ENCODE peak calls at places on chromosomes 2 and 18, in nine cellular contexts. One of them, this sample, is unnamed.

GRCh38 chr2:239227661-239228371 is 173.0 kb downstream of the HDAC4 start:
- DNase-seq in right atrium auricular region: no peak
- DNase-seq in lower lobe of right lung: no peak
- DNase-seq in B cell: no peak
- DNase-seq in nephron progenitor cell: no peak
- DNase-seq in brain microvascular endothelial cell: no peak
- DNase-seq in HFFc6: no peak
- DNase-seq in GM23338: no peak
- DNase-seq in CD8-positive, alpha-beta T cell: no peak
- DNase-seq in this sample: no peak

GRCh38 chr2:6496376-6496775 is 369.3 kb downstream of the CMPK2 start:
- DNase-seq in brain microvascular endothelial cell: no peak
- DNase-seq in B cell: no peak
- DNase-seq in HFFc6: no peak
- DNase-seq in CD8-positive, alpha-beta T cell: no peak
- DNase-seq in nephron progenitor cell: no peak
- DNase-seq in right atrium auricular region: no peak
- DNase-seq in lower lobe of right lung: no peak
- DNase-seq in GM23338: no peak
- DNase-seq in this sample: no peak

GRCh38 chr2:24824966-24825882 is 32.0 kb downstream of the CENPO start:
- DNase-seq in HFFc6: no peak
- DNase-seq in right atrium auricular region: peak
- DNase-seq in lower lobe of right lung: no peak
- DNase-seq in nephron progenitor cell: no peak
- DNase-seq in GM23338: peak
- DNase-seq in CD8-positive, alpha-beta T cell: no peak
- DNase-seq in B cell: peak
- DNase-seq in brain microvascular endothelial cell: no peak
- DNase-seq in this sample: peak

GRCh38 chr2:124908411-124908810 is 883.3 kb downstream of the CNTNAP5 start:
- DNase-seq in CD8-positive, alpha-beta T cell: no peak
- DNase-seq in GM23338: no peak
- DNase-seq in right atrium auricular region: no peak
- DNase-seq in HFFc6: no peak
- DNase-seq in B cell: no peak
- DNase-seq in lower lobe of right lung: no peak
- DNase-seq in nephron progenitor cell: no peak
- DNase-seq in brain microvascular endothelial cell: no peak
- DNase-seq in this sample: no peak

GRCh38 chr2:144099746-144100438 is 420.0 kb downstream of the ZEB2 start:
- DNase-seq in B cell: no peak
- DNase-seq in GM23338: peak
- DNase-seq in CD8-positive, alpha-beta T cell: no peak
- DNase-seq in right atrium auricular region: no peak
- DNase-seq in HFFc6: peak
- DNase-seq in nephron progenitor cell: no peak
- DNase-seq in lower lobe of right lung: no peak
- DNase-seq in brain microvascular endothelial cell: peak
- DNase-seq in this sample: no peak

GRCh38 chr2:219571311-219572236 is at the start of gene OBSL1:
- DNase-seq in brain microvascular endothelial cell: peak
- DNase-seq in HFFc6: peak
- DNase-seq in right atrium auricular region: peak
- DNase-seq in nephron progenitor cell: peak
- DNase-seq in GM23338: peak
- DNase-seq in CD8-positive, alpha-beta T cell: no peak
- DNase-seq in B cell: peak
- DNase-seq in lower lobe of right lung: peak
- DNase-seq in this sample: no peak

GRCh38 chr2:111216811-111217652 is 96.3 kb downstream of the BCL2L11 start:
- DNase-seq in GM23338: no peak
- DNase-seq in B cell: no peak
- DNase-seq in nephron progenitor cell: no peak
- DNase-seq in CD8-positive, alpha-beta T cell: no peak
- DNase-seq in lower lobe of right lung: no peak
- DNase-seq in brain microvascular endothelial cell: no peak
- DNase-seq in HFFc6: no peak
- DNase-seq in right atrium auricular region: no peak
- DNase-seq in this sample: no peak

GRCh38 chr18:53799134-53799533 is 425.3 kb downstream of the MBD2 start:
- DNase-seq in lower lobe of right lung: no peak
- DNase-seq in CD8-positive, alpha-beta T cell: no peak
- DNase-seq in GM23338: no peak
- DNase-seq in B cell: no peak
- DNase-seq in right atrium auricular region: no peak
- DNase-seq in HFFc6: no peak
- DNase-seq in brain microvascular endothelial cell: peak
- DNase-seq in nephron progenitor cell: no peak
- DNase-seq in this sample: no peak

GRCh38 chr2:80303825-80304521 is 579 bp downstream of the LRRTM1 start:
- DNase-seq in lower lobe of right lung: no peak
- DNase-seq in brain microvascular endothelial cell: no peak
- DNase-seq in nephron progenitor cell: peak
- DNase-seq in right atrium auricular region: no peak
- DNase-seq in HFFc6: no peak
- DNase-seq in GM23338: peak
- DNase-seq in CD8-positive, alpha-beta T cell: no peak
- DNase-seq in B cell: no peak
- DNase-seq in this sample: no peak

GRCh38 chr2:222866358-222866960 is 5.6 kb downstream of the ACSL3 start:
- DNase-seq in nephron progenitor cell: no peak
- DNase-seq in lower lobe of right lung: no peak
- DNase-seq in HFFc6: no peak
- DNase-seq in CD8-positive, alpha-beta T cell: no peak
- DNase-seq in B cell: no peak
- DNase-seq in right atrium auricular region: no peak
- DNase-seq in GM23338: peak
- DNase-seq in brain microvascular endothelial cell: no peak
- DNase-seq in this sample: no peak

GRCh38 chr2:168884990-168885389 is 5.2 kb downstream of the SPC25 start:
- DNase-seq in B cell: no peak
- DNase-seq in brain microvascular endothelial cell: no peak
- DNase-seq in right atrium auricular region: no peak
- DNase-seq in CD8-positive, alpha-beta T cell: no peak
- DNase-seq in lower lobe of right lung: no peak
- DNase-seq in GM23338: no peak
- DNase-seq in HFFc6: peak
- DNase-seq in nephron progenitor cell: no peak
- DNase-seq in this sample: no peak

GRCh38 chr18:24785019-24785418 is 324.6 kb downstream of the HRH4 start:
- DNase-seq in B cell: no peak
- DNase-seq in nephron progenitor cell: no peak
- DNase-seq in right atrium auricular region: no peak
- DNase-seq in HFFc6: no peak
- DNase-seq in brain microvascular endothelial cell: no peak
- DNase-seq in CD8-positive, alpha-beta T cell: no peak
- DNase-seq in GM23338: no peak
- DNase-seq in lower lobe of right lung: no peak
- DNase-seq in this sample: no peak

GRCh38 chr2:30584116-30584515 is 137.1 kb downstream of the LCLAT1 start:
- DNase-seq in B cell: peak
- DNase-seq in brain microvascular endothelial cell: no peak
- DNase-seq in right atrium auricular region: no peak
- DNase-seq in GM23338: no peak
- DNase-seq in CD8-positive, alpha-beta T cell: no peak
- DNase-seq in lower lobe of right lung: no peak
- DNase-seq in nephron progenitor cell: no peak
- DNase-seq in HFFc6: no peak
- DNase-seq in this sample: no peak

GRCh38 chr2:159185401-159186130 is 100.9 kb downstream of the WDSUB1 start:
- DNase-seq in lower lobe of right lung: no peak
- DNase-seq in GM23338: peak
- DNase-seq in B cell: no peak
- DNase-seq in CD8-positive, alpha-beta T cell: no peak
- DNase-seq in HFFc6: peak
- DNase-seq in nephron progenitor cell: no peak
- DNase-seq in brain microvascular endothelial cell: peak
- DNase-seq in right atrium auricular region: no peak
- DNase-seq in this sample: no peak

DNA sequence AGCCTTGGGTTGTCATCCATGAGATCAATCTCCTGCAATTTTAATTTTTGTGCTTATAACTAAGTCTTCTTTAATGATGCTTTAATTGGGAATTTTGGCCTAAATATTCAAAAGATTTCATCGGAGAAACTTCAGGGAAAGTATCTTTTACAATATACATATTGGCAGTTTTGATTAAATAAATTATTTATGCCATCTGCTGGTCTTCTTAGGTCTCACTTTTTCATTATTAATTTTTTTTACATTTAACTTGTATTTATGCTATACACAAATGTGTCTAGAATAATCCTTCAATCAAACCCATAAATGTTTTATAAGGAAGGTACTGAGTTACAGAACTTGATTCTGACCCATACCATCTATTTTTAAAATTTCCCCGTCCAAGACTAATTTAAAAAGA is 95.1 kb upstream of the XPO1 start:
- DNase-seq in HFFc6: no peak
- DNase-seq in nephron progenitor cell: no peak
- DNase-seq in brain microvascular endothelial cell: no peak
- DNase-seq in GM23338: no peak
- DNase-seq in right atrium auricular region: no peak
- DNase-seq in CD8-positive, alpha-beta T cell: no peak
- DNase-seq in B cell: no peak
- DNase-seq in lower lobe of right lung: no peak
- DNase-seq in this sample: no peak
- TF ChIP-seq CTCF in HFFc6: peak
- TF ChIP-seq CTCF in nephron progenitor cell: no peak
- TF ChIP-seq CTCF in brain microvascular endothelial cell: no peak
- TF ChIP-seq CTCF in GM23338: no peak
- TF ChIP-seq CTCF in right atrium auricular region: no peak
- TF ChIP-seq CTCF in CD8-positive, alpha-beta T cell: no peak
- TF ChIP-seq CTCF in B cell: peak
- TF ChIP-seq CTCF in lower lobe of right lung: no peak
- TF ChIP-seq CTCF in this sample: no peak

DNA sequence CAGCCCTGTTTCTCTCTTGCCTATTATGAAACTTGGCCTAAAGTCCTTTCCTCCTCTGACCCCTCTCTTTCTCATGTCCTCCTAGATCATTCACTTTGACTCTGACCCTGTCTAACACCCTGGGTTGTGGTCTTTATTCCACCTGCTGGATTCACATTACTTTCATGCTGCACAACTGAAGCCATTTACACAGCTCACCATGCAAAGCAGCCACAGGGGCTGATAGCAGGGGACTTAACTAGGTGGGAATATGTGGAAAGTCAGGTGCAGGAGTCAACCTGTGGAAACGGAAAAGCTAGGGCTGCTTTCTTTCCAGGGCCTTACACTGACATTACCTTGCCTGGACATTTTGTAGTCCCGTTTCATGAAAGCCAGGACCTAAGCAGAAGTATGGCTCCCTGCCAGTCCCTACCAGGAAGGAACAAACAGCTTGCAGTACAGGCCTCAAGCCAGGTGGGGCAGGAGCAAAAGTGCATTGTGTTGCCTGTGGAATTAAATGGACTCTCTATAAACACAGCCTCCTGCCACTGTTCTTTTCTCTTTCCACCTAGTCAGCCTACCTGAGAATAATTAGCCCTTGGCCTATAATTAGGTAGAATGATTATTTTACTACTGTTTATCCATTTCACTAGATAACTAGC is 11.8 kb downstream of the MAPRE3 start:
- DNase-seq in HFFc6: no peak
- DNase-seq in CD8-positive, alpha-beta T cell: no peak
- DNase-seq in brain microvascular endothelial cell: peak
- DNase-seq in B cell: no peak
- DNase-seq in nephron progenitor cell: no peak
- DNase-seq in GM23338: peak
- DNase-seq in lower lobe of right lung: peak
- DNase-seq in right atrium auricular region: peak
- DNase-seq in this sample: no peak
- TF ChIP-seq CTCF in HFFc6: peak
- TF ChIP-seq CTCF in CD8-positive, alpha-beta T cell: peak
- TF ChIP-seq CTCF in brain microvascular endothelial cell: peak
- TF ChIP-seq CTCF in B cell: peak
- TF ChIP-seq CTCF in nephron progenitor cell: peak
- TF ChIP-seq CTCF in GM23338: peak
- TF ChIP-seq CTCF in lower lobe of right lung: peak
- TF ChIP-seq CTCF in right atrium auricular region: peak
- TF ChIP-seq CTCF in this sample: no peak

DNA sequence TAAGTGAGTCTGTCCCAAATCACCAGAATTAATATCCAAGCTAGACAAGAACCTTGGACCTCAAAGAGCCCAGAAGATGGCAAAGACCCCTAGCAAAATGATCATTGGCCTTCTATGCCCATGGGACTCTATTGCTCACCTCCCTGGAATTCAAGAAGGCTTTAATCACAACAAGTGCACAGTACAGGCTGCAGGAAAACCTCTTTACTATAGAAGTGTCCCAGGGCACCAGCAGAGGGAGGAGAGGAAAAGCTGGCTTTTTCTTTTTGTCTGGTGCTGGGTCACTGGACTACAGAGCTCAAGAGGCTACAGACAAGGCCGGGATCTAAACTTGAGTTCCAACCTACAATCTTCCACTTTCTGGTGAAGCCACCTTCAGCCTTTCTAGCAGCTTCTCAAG is 88.3 kb upstream of the PPP1CB start:
- DNase-seq in GM23338: no peak
- DNase-seq in HFFc6: peak
- DNase-seq in B cell: no peak
- DNase-seq in right atrium auricular region: no peak
- DNase-seq in nephron progenitor cell: no peak
- DNase-seq in brain microvascular endothelial cell: peak
- DNase-seq in lower lobe of right lung: no peak
- DNase-seq in CD8-positive, alpha-beta T cell: no peak
- DNase-seq in this sample: no peak
- TF ChIP-seq CTCF in GM23338: no peak
- TF ChIP-seq CTCF in HFFc6: peak
- TF ChIP-seq CTCF in B cell: no peak
- TF ChIP-seq CTCF in right atrium auricular region: no peak
- TF ChIP-seq CTCF in nephron progenitor cell: no peak
- TF ChIP-seq CTCF in brain microvascular endothelial cell: peak
- TF ChIP-seq CTCF in lower lobe of right lung: peak
- TF ChIP-seq CTCF in CD8-positive, alpha-beta T cell: no peak
- TF ChIP-seq CTCF in this sample: no peak

DNA sequence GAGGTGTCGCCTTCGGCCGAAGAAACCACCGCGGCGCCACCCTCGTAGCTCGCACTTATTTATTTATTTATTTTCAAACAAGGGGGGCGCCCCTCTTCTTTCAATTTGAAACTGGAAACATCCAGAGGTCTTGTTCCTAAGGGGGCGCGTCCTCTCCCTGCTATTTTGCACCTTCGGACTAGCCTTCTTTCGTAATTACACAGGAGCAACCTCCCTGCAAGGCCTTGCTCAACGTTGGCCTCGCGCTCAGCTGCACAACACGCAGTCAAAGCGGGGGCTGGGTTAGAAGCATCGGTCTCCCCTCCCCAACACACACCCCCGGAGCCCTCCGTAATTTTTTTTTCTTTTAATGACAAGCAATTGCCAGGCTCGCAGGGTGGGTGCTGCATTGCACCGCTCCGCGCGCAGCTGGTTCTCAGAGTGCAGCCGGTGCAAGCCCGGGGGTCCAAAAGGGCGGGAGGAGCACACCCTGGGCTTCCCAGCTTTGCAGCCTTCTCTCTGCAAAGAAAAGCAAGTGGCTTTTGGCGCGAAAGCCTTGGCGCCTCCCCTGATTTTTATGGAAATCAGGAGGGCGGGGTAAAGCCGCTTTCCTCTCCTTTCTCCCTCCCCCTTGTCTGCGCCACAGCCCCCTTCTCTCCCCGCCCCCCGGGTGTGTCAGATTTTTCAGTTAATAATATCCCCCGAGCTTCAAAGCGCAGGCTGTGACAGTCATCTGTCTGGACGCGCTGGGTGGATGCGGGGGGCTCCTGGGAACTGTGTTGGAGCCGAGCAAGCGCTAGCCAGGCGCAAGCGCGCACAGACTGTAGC is at the start of gene MYCN:
- DNase-seq in GM23338: peak
- DNase-seq in HFFc6: no peak
- DNase-seq in lower lobe of right lung: no peak
- DNase-seq in nephron progenitor cell: peak
- DNase-seq in right atrium auricular region: peak
- DNase-seq in brain microvascular endothelial cell: peak
- DNase-seq in B cell: peak
- DNase-seq in CD8-positive, alpha-beta T cell: no peak
- DNase-seq in this sample: no peak
- TF ChIP-seq CTCF in GM23338: peak
- TF ChIP-seq CTCF in HFFc6: peak
- TF ChIP-seq CTCF in lower lobe of right lung: peak
- TF ChIP-seq CTCF in nephron progenitor cell: peak
- TF ChIP-seq CTCF in right atrium auricular region: no peak
- TF ChIP-seq CTCF in brain microvascular endothelial cell: no peak
- TF ChIP-seq CTCF in B cell: no peak
- TF ChIP-seq CTCF in CD8-positive, alpha-beta T cell: peak
- TF ChIP-seq CTCF in this sample: no peak

This sample was measured in natural killer cell.